ENCODE peak calls at places on chromosomes 13 and 19, in seven cellular contexts. H, Y, F, D, W, Q and G are unnamed samples.
A peak's percentile ranks its signal among the peaks of the same experiment; 100 is the strongest.

GRCh38 chr19:4393947-4394590 is 6.3 kb downstream of the SH3GL1 start:
- DNase-seq in Q (no peak), H (no peak), F (no peak), Y (no peak), W (no peak), D (no peak), G (no peak)

GRCh38 chr19:17076539-17076919 is 952 bp downstream of the MYO9B start:
- DNase-seq in Y (no peak), H (no peak), F (no peak), D (no peak), Q (no peak), W (no peak), G (peak; percentile 33)

GRCh38 chr13:99979453-99980200 is 2.0 kb upstream of the ZIC2 start:
- DNase-seq in F (no peak), W (no peak), Q (peak; percentile 28), D (peak; percentile 56), H (no peak), Y (no peak), G (no peak)

GRCh38 chr19:32392946-32393345 is 12.6 kb upstream of the DPY19L3 start:
- DNase-seq in W (no peak), D (no peak), H (no peak), Y (no peak), Q (no peak), F (no peak), G (no peak)

GRCh38 chr13:44667950-44668349 is 91.8 kb upstream of the TSC22D1 start:
- DNase-seq in H (no peak), F (no peak), W (no peak), Y (no peak), Q (no peak), D (no peak), G (no peak)

GRCh38 chr19:55284405-55285058 is 735 bp downstream of the BRSK1 start:
- DNase-seq in W (no peak), F (no peak), Y (no peak), Q (no peak), D (peak; percentile 66), H (no peak), G (no peak)

GRCh38 chr19:35095667-35096368 is 19.8 kb upstream of the FXYD3 start:
- DNase-seq in F (no peak), H (no peak), Y (no peak), D (no peak), Q (peak; percentile 38), W (no peak), G (no peak)

GRCh38 chr13:34037636-34038325 is 219.8 kb downstream of the RFC3 start:
- DNase-seq in Q (no peak), W (no peak), Y (no peak), F (no peak), D (no peak), H (no peak), G (no peak)

GRCh38 chr19:29530549-29531457 is 5.0 kb downstream of the VSTM2B start:
- DNase-seq in D (no peak), W (no peak), F (no peak), Y (no peak), Q (no peak), H (no peak), G (no peak)

GRCh38 chr13:90430127-90430526 is 917.4 kb upstream of the MIR17HG start:
- DNase-seq in F (no peak), H (no peak), W (no peak), D (no peak), Q (no peak), Y (no peak), G (no peak)

GRCh38 chr13:113357529-113357928 is 6.4 kb downstream of the GRTP1 start:
- DNase-seq in F (no peak), D (no peak), H (no peak), Y (no peak), W (no peak), Q (no peak), G (no peak)

GRCh38 chr13:31037351-31037750 is 104.9 kb downstream of the TEX26 start:
- DNase-seq in Q (no peak), D (no peak), F (no peak), W (no peak), H (no peak), Y (no peak), G (no peak)

GRCh38 chr13:31042084-31042483 is 109.6 kb downstream of the TEX26 start:
- DNase-seq in Y (no peak), F (no peak), H (no peak), D (no peak), W (no peak), Q (no peak), G (no peak)

GRCh38 chr13:31037874-31038475 is 105.5 kb downstream of the TEX26 start:
- DNase-seq in H (no peak), Y (no peak), D (no peak), F (no peak), W (no peak), Q (no peak), G (no peak)

GRCh38 chr13:31036717-31037116 is 104.3 kb downstream of the TEX26 start:
- DNase-seq in H (no peak), W (no peak), F (no peak), D (no peak), Y (no peak), Q (no peak), G (no peak)

GRCh38 chr13:31038834-31039552 is 106.5 kb downstream of the TEX26 start:
- DNase-seq in W (peak; percentile 84), H (no peak), Y (no peak), F (no peak), D (no peak), Q (no peak), G (no peak)
- TF ChIP-seq JUND in W (no peak), H (no peak), Y (no peak), F (no peak), D (no peak), Q (no peak), G (no peak)

GRCh38 chr13:59680429-59681024 is 483.2 kb downstream of the DIAPH3 start:
- DNase-seq in D (no peak), Q (peak; percentile 4), H (peak; percentile 7), F (no peak), W (no peak), Y (no peak), G (peak; percentile 43)
- TF ChIP-seq JUND in D (no peak), Q (no peak), H (no peak), F (no peak), W (no peak), Y (no peak), G (no peak)

GRCh38 chr19:58560921-58561320 is 2.5 kb upstream of the UBE2M start:
- DNase-seq in F (no peak), H (no peak), D (no peak), W (no peak), Q (no peak), Y (no peak), G (no peak)

GRCh38 chr19:58560007-58560887 is 1.8 kb upstream of the UBE2M start:
- DNase-seq in H (no peak), D (no peak), Q (no peak), F (no peak), W (no peak), Y (no peak), G (no peak)

GRCh38 chr19:58563034-58563573 is 4.7 kb upstream of the UBE2M start:
- DNase-seq in F (no peak), W (no peak), Q (no peak), D (peak; percentile 78), Y (no peak), H (no peak), G (peak; percentile 36)

GRCh38 chr19:58562126-58563033 is 4.0 kb upstream of the UBE2M start:
- DNase-seq in W (no peak), F (no peak), H (no peak), Q (no peak), Y (no peak), D (peak; percentile 60), G (peak; percentile 24)

GRCh38 chr19:58561373-58562125 is 3.1 kb upstream of the UBE2M start:
- DNase-seq in Q (no peak), Y (no peak), D (no peak), H (no peak), W (no peak), F (no peak), G (no peak)
- TF ChIP-seq JUND in Q (no peak), Y (no peak), D (no peak), H (no peak), W (no peak), F (no peak), G (no peak)

GRCh38 chr19:36213793-36214387 is 575 bp downstream of the ZNF565 start:
- DNase-seq in H (no peak), D (no peak), F (no peak), Y (no peak), W (no peak), Q (no peak), G (no peak)
- TF ChIP-seq JUND in H (no peak), D (no peak), F (no peak), Y (no peak), W (no peak), Q (no peak), G (no peak)

GRCh38 chr19:49244256-49244655 is 80.7 kb downstream of the SLC6A16 start:
- DNase-seq in Y (no peak), D (no peak), Q (no peak), H (no peak), W (no peak), F (no peak), G (no peak)

GRCh38 chr19:49241769-49242168 is 83.2 kb downstream of the SLC6A16 start:
- DNase-seq in Y (no peak), H (no peak), Q (no peak), W (no peak), F (no peak), D (no peak), G (no peak)

GRCh38 chr19:49243726-49244125 is 81.3 kb downstream of the SLC6A16 start:
- DNase-seq in W (no peak), Q (no peak), F (no peak), Y (no peak), H (no peak), D (no peak), G (no peak)

DNA sequence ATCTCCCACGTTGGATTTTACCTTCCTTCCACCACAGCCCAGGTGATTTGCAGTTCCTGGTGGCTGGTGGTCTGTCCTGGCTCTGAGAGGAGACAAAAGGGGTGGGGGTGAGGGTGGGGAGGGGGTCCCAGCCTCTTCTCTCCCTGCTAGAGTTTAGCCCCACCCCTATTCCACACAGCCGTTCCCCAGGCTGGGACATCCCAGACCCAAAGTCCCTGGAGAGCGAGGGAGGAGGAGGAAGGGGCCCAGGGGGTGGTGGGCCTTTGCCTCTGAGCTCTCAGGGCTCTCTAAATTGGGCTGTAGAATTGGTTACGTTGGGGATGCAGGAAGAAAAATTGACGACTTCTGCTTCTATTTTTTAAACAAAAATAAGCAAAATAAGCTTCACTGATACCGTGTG is 81.9 kb downstream of the SLC6A16 start:
- DNase-seq in H (no peak), D (no peak), W (no peak), Q (no peak), F (no peak), Y (no peak), G (no peak)
- TF ChIP-seq JUND in H (no peak), D (no peak), W (no peak), Q (no peak), F (no peak), Y (no peak), G (no peak)

GRCh38 chr13:111177081-111177711 is 62.1 kb downstream of the ARHGEF7 start:
- DNase-seq in D (no peak), H (no peak), W (no peak), F (no peak), Q (no peak), Y (no peak), G (no peak)
- TF ChIP-seq JUND in D (no peak), H (no peak), W (no peak), F (no peak), Q (no peak), Y (no peak), G (no peak)